ENCODE peak calls at places on chromosomes 11 and 22, in four cellular contexts. H, K, E and C are unnamed samples.

GRCh38 chr11:114522818-114523217 is 36.9 kb downstream of the NXPE1 start:
- DNase-seq in E (no peak), K (no peak), H (no peak), C (no peak)

GRCh38 chr11:73404048-73404447 is 27.8 kb downstream of the RELT start:
- DNase-seq in H (peak; percentile 62), E (no peak), K (peak; percentile 66), C (peak; percentile 74)

GRCh38 chr22:49847751-49848689 is 5.6 kb upstream of the ZBED4 start:
- DNase-seq in E (no peak), H (no peak), K (no peak), C (no peak)

GRCh38 chr11:12789574-12789973 is 115.4 kb downstream of the TEAD1 start:
- DNase-seq in K (no peak), E (no peak), H (no peak), C (no peak)

GRCh38 chr11:47837929-47838328 is 10.2 kb downstream of the NUP160 start:
- DNase-seq in K (no peak), H (no peak), E (no peak), C (no peak)

GRCh38 chr11:69217276-69218105 is 61.8 kb downstream of the SMIM38 start:
- DNase-seq in K (peak; percentile 9), H (no peak), E (no peak), C (no peak)

GRCh38 chr22:17960695-17961442 is 63.5 kb downstream of the MICAL3 start:
- DNase-seq in E (no peak), K (no peak), H (no peak), C (no peak)

GRCh38 chr11:95508219-95508880 is 277.3 kb upstream of the SESN3 start:
- DNase-seq in E (no peak), K (no peak), H (no peak), C (no peak)

GRCh38 chr11:29319231-29319630 is 697.6 kb downstream of the KCNA4 start:
- DNase-seq in K (no peak), E (no peak), H (no peak), C (no peak)

GRCh38 chr11:85076535-85077330 is 550.4 kb downstream of the DLG2 start:
- DNase-seq in E (no peak), H (no peak), K (no peak), C (no peak)

DNA sequence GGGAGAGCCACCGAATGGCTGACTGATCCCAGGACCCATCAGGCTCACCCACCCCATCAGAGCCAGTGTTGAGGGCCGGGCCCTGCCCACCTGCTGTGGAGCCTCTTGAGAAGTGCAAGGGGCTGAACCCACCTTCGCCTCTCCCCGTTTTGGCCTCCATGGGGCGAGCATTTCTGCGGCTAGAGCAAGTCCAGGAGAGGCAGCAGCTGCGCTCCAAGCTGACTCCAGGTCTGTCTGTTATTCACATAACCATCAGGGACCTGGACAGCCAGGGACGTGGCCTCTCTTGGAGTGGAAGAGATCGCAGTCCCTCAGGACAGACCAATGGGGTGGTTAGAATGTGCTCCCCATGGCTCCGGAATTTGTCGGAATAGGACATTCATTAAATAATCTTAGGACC is 231.8 kb downstream of the TBC1D22A start:
- DNase-seq in K (no peak), H (no peak), E (no peak), C (no peak)
- TF ChIP-seq ETV6 in K (no peak), H (no peak), E (no peak), C (no peak)

DNA sequence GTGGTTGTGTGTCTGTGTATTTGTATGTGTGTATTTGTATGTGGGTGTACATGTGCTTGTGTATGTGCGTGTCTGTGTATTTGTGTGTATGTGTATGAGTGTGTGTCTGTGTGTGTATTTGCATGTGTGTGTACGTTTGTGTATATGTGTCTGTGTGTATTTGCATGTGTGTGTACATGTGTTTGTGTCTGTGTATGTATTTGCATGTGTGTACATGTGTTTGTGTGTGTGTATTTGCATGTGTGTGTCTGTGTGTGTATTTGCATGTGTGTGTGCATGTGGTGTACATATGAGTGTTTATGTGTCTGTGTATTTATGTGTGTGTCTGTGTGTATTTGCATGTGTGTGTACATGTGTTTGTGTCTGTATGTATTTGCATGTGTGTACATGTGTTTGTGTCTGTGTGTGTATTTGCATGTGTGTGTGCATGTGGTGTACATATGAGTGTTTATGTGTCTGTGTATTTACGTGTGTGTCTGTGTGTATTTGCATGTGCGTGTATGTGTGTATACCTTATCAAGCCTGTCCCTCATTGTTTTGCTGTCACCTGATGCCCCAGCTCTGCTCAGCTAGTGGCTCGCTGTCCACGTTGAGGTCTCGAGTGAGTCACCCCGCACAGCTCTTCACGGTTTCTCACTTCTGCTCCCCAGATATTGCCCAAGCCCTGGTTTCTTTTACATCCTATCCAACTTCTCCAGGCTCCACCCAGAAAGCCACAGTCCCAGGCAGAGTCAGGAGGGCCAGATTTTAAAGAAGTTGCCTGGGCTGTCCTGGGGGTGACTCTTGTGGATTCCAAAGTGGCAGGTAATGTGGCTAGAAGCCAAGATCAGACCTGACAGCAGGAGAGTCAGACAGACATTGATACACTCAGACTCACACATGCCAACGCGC is 15.1 kb downstream of the MB start:
- DNase-seq in K (no peak), H (no peak), E (no peak), C (no peak)
- TF ChIP-seq ETV6 in K (no peak), H (no peak), E (no peak), C (no peak)

GRCh38 chr11:106986261-106986660 is 32.0 kb downstream of the GUCY1A2 start:
- DNase-seq in E (no peak), H (no peak), K (no peak), C (no peak)
- TF ChIP-seq ETV6 in E (no peak), H (no peak), K (no peak), C (no peak)

GRCh38 chr11:119193626-119194025 is 8.4 kb downstream of the NHERF4 start:
- DNase-seq in K (no peak), E (no peak), H (no peak), C (no peak)
- TF ChIP-seq ETV6 in K (no peak), E (no peak), H (no peak), C (no peak)

GRCh38 chr11:2794947-2795346 is 90.6 kb downstream of the CDKN1C start:
- DNase-seq in K (peak; percentile 6), H (no peak), E (no peak), C (no peak)
- TF ChIP-seq ETV6 in K (no peak), H (no peak), E (no peak), C (no peak)

GRCh38 chr11:111388842-111389241 is 9.8 kb upstream of the POU2AF1 start:
- DNase-seq in K (no peak), E (no peak), H (no peak), C (no peak)

GRCh38 chr11:111386611-111387150 is 7.6 kb upstream of the POU2AF1 start:
- DNase-seq in H (no peak), E (no peak), K (no peak), C (no peak)

GRCh38 chr11:111391328-111392124 is 12.5 kb upstream of the POU2AF1 start:
- DNase-seq in H (no peak), E (no peak), K (no peak), C (no peak)

GRCh38 chr11:111387318-111387863 is 8.3 kb upstream of the POU2AF1 start:
- DNase-seq in E (no peak), K (no peak), H (no peak), C (no peak)

GRCh38 chr11:111388431-111388830 is 9.4 kb upstream of the POU2AF1 start:
- DNase-seq in H (no peak), K (no peak), E (no peak), C (no peak)
- TF ChIP-seq ETV6 in H (no peak), K (no peak), E (no peak), C (no peak)

DNA sequence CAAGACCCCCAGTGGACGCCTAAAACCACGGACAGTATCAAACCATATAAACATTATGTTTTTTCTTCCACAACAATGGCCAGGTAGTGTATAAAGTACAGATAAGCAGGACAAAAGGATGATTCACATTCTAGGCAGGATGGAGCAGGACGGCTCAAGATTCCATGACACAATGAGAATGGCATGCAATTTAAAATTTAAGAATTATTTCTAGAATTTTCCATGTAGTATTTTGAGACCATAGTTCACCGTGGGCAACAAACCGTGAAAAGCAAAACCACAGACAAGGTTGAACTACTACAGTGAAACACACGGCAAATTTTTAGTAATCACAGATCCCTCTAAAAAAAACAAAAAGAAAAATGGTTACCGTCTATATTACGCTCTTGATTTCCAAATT is 7.5 kb downstream of the NARS2 start:
- DNase-seq in E (no peak), H (no peak), K (no peak), C (no peak)
- TF ChIP-seq ETV6 in E (no peak), H (no peak), K (no peak), C (no peak)